ENCODE peak calls at places on chromosome 6, in four cellular contexts. R is A549, B is K562, T is HepG2. F is an unnamed sample.

GRCh38 chr6:143074101-143074500 is 13.4 kb downstream of the AIG1 start:
- DNase-seq in T (no peak), B (no peak), R (no peak), F (no peak)

GRCh38 chr6:12233693-12234551 is 56.2 kb upstream of the EDN1 start:
- DNase-seq in B (peak), R (peak), T (peak), F (peak)

GRCh38 chr6:169885131-169885530 is 133.7 kb downstream of the ERMARD start:
- DNase-seq in R (no peak), T (no peak), B (no peak), F (no peak)

GRCh38 chr6:97293198-97293696 is 10.2 kb upstream of the MMS22L start:
- DNase-seq in T (no peak), B (no peak), R (no peak), F (no peak)

GRCh38 chr6:37456126-37456525 is 23.1 kb downstream of the CMTR1 start:
- DNase-seq in T (no peak), R (no peak), B (no peak), F (no peak)

GRCh38 chr6:15628499-15629131 is 34.2 kb downstream of the DTNBP1 start:
- DNase-seq in T (no peak), B (peak), R (no peak), F (no peak)

GRCh38 chr6:215335-216034 is 76.8 kb upstream of the DUSP22 start:
- DNase-seq in T (no peak), R (no peak), B (no peak), F (no peak)

GRCh38 chr6:6243846-6244245 is 76.6 kb downstream of the F13A1 start:
- DNase-seq in B (no peak), T (peak), R (no peak), F (no peak)

GRCh38 chr6:119137194-119138072 is 59.0 kb upstream of the FAM184A start:
- DNase-seq in B (peak), T (no peak), R (no peak), F (no peak)

GRCh38 chr6:108361312-108361932 is 66.6 kb downstream of the AFG1L start:
- DNase-seq in R (no peak), T (no peak), B (peak), F (no peak)

GRCh38 chr6:22892452-22892851 is 323.1 kb downstream of the HDGFL1 start:
- DNase-seq in B (no peak), T (no peak), R (peak), F (peak)

GRCh38 chr6:132931937-132932336 is 117.6 kb downstream of the RPS12 start:
- DNase-seq in R (no peak), T (no peak), B (no peak), F (peak)

GRCh38 chr6:37242429-37243052 is 15.0 kb upstream of the TBC1D22B start:
- DNase-seq in T (peak), R (peak), B (peak), F (peak)

GRCh38 chr6:169250660-169251059 is 3.0 kb downstream of the THBS2 start:
- DNase-seq in B (no peak), T (no peak), R (peak), F (no peak)

GRCh38 chr6:76861403-76861802 is 601.9 kb downstream of the HTR1B start:
- DNase-seq in T (peak), R (peak), B (no peak), F (peak)

GRCh38 chr6:87154641-87155271 is 609 bp upstream of the ZNF292 start:
- DNase-seq in B (peak), R (peak), T (no peak), F (no peak)

GRCh38 chr6:35161776-35162607 is 20.9 kb upstream of the TCP11 start:
- DNase-seq in R (no peak), B (no peak), T (peak), F (peak)

GRCh38 chr6:11241793-11242201 is 9.3 kb upstream of the NEDD9 start:
- DNase-seq in B (peak), R (no peak), T (peak), F (peak)

GRCh38 chr6:74753883-74754600 is 451.8 kb downstream of the COL12A1 start:
- DNase-seq in B (no peak), R (no peak), T (no peak), F (no peak)

GRCh38 chr6:43907789-43908472 is 137.9 kb downstream of the VEGFA start:
- DNase-seq in T (no peak), B (no peak), R (no peak), F (no peak)

GRCh38 chr6:15378864-15379263 is 133.0 kb downstream of the JARID2 start:
- DNase-seq in R (no peak), B (peak), T (no peak), F (no peak)

GRCh38 chr6:169800668-169801395 is 49.4 kb downstream of the ERMARD start:
- DNase-seq in B (no peak), R (peak), T (peak), F (no peak)

GRCh38 chr6:33091957-33092356 is 16.2 kb downstream of the HLA-DPB1 start:
- DNase-seq in T (peak), B (peak), R (peak), F (no peak)

GRCh38 chr6:144302701-144303351 is 17.7 kb downstream of the UTRN start:
- DNase-seq in T (peak), R (no peak), B (no peak), F (no peak)

GRCh38 chr6:104187616-104188015 is 672.1 kb downstream of the HACE1 start:
- DNase-seq in R (no peak), B (no peak), T (no peak), F (no peak)

GRCh38 chr6:169722362-169723199 is 1.7 kb downstream of the PHF10 start:
- DNase-seq in R (peak), B (peak), T (peak), F (peak)

GRCh38 chr6:23524556-23524955 is 601.5 kb upstream of the NRSN1 start:
- DNase-seq in B (no peak), T (no peak), R (no peak), F (no peak)

GRCh38 chr6:27295301-27296079 is 16.6 kb downstream of the POM121L2 start:
- DNase-seq in R (peak), B (peak), T (peak), F (peak)

DNA sequence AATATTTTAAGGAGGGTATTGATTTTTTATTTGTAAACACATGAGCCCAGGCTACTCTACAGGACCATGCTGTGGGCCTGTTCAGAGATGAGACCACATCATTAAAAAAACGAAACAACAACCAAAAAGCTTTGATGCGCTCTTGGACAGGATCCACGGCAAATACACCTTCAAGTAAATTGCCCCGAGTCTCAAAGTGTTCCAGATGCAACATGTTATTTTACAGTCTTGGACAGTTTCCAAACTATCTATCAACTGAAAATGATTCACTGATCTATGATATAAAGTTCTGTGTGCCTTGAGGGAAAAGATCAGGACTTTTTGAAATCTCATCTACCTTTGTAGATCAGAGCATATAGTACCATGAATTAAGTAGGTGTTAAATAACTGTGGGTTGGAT is 25.8 kb upstream of the CARMIL1 start:
- DNase-seq in R (no peak), B (no peak), T (no peak), F (no peak)
- TF ChIP-seq MYC in R (no peak), B (no peak), T (no peak), F (no peak)

GRCh38 chr6:17492350-17492749 is 99.0 kb downstream of the CAP2 start:
- DNase-seq in R (no peak), T (no peak), B (no peak), F (peak)

GRCh38 chr6:17494177-17494576 is 100.8 kb downstream of the CAP2 start:
- DNase-seq in B (no peak), T (no peak), R (no peak), F (no peak)

GRCh38 chr6:17491416-17492142 is 98.2 kb downstream of the CAP2 start:
- DNase-seq in B (no peak), T (no peak), R (no peak), F (peak)

GRCh38 chr6:17494919-17495318 is 101.5 kb downstream of the CAP2 start:
- DNase-seq in T (no peak), R (no peak), B (no peak), F (peak)

GRCh38 chr6:17493286-17493685 is 99.9 kb downstream of the CAP2 start:
- DNase-seq in R (peak), T (no peak), B (peak), F (peak)
- TF ChIP-seq JUN in R (no peak), T (no peak), B (no peak), F (no peak)

GRCh38 chr6:134935076-134935475 is 14.8 kb downstream of the ALDH8A1 start:
- DNase-seq in R (peak), B (no peak), T (no peak), F (no peak)

GRCh38 chr6:134937426-134937825 is 12.5 kb downstream of the ALDH8A1 start:
- DNase-seq in R (no peak), T (no peak), B (no peak), F (no peak)

GRCh38 chr6:134936927-134937326 is 13.0 kb downstream of the ALDH8A1 start:
- DNase-seq in B (no peak), R (peak), T (no peak), F (no peak)

GRCh38 chr6:134936476-134936875 is 13.4 kb downstream of the ALDH8A1 start:
- DNase-seq in R (no peak), T (no peak), B (no peak), F (no peak)

DNA sequence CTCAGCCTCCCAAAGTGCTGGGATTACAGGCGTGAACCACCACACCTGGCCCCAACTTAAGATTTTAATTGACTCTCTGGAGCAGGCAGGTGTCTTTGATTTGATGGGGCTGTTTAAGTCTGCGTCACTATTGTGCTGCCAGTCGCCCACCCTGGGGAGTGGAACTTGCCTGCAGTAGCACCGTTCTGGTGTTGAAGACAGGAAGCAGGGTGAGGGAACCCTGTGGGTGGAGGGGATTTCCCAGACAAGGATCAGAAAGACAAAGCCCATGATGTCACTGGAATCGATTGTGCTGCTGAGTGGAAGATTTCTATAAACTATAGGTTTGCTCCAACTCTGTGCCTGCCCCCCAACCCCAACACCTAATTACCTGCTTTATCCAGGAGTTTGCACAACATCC is 11.0 kb downstream of the ALDH8A1 start:
- DNase-seq in T (no peak), B (no peak), R (no peak), F (no peak)
- TF ChIP-seq MYC in T (no peak), B (no peak), R (no peak), F (no peak)

GRCh38 chr6:150573041-150573681 is 26.5 kb upstream of the PLEKHG1 start:
- DNase-seq in R (no peak), B (peak), T (no peak), F (no peak)
- TF ChIP-seq JUN in R (no peak), B (no peak), T (no peak), F (no peak)

GRCh38 chr6:155106456-155107107 is 111.5 kb downstream of the TIAM2 start:
- DNase-seq in B (no peak), T (no peak), R (no peak), F (no peak)
- TF ChIP-seq MYC in B (no peak), T (no peak), R (no peak), F (no peak)

DNA sequence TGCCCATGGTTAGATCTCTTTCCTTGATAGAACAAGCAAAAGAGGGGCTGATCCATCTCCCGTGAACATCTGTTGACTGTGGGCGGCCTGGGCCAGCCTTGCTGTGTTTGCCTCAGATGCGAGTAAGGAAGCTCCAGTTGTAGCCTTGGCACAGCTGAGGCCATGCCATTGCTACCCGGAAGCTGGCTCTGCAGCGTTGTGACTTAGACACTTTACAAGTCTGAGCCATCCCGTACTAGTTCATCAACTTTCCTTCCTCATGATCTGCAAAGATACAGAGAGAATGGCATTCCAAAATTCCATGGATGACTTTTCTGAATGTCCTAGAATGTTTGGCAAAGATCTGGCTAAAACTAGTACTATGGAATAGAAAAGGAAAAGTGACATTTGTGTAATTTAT is 139.0 kb downstream of the MAP3K4 start:
- DNase-seq in R (no peak), B (no peak), T (no peak), F (no peak)
- TF ChIP-seq JUN in R (no peak), B (no peak), T (no peak), F (no peak)

GRCh38 chr6:137237413-137238170 is 18.4 kb upstream of the IFNGR1 start:
- DNase-seq in T (peak), R (peak), B (no peak), F (peak)
- TF ChIP-seq MYC in T (no peak), R (no peak), B (no peak), F (no peak)

GRCh38 chr6:41373919-41374617 is 38.7 kb downstream of the NCR2 start:
- DNase-seq in R (no peak), T (no peak), B (no peak), F (no peak)
- TF ChIP-seq JUN in R (no peak), T (no peak), B (no peak), F (no peak)

F was measured in endothelial cell of umbilical vein.